ENCODE peak calls at places on chromosomes 3 and 15, in eight cellular contexts. D, Z, J, G, O, Q, I and P are unnamed samples.
A peak's percentile ranks its signal among the peaks of the same experiment; 100 is the strongest.

GRCh38 chr3:45178131-45179023 is 32.2 kb upstream of the CDCP1 start:
- DNase-seq in G (no peak), O (no peak), J (peak; percentile 18), D (no peak), Z (no peak), I (no peak), Q (no peak), P (no peak)

GRCh38 chr3:181230258-181230657 is 240.7 kb upstream of the DNAJC19 start:
- DNase-seq in Z (no peak), O (no peak), D (no peak), G (peak; percentile 3), I (no peak), Q (no peak), J (no peak), P (no peak)

GRCh38 chr3:74443102-74443501 is 171.4 kb downstream of the CNTN3 start:
- DNase-seq in G (no peak), I (no peak), D (no peak), Q (no peak), J (no peak), O (no peak), Z (no peak), P (no peak)

GRCh38 chr3:98550833-98551232 is 19.1 kb downstream of the GPR15 start:
- DNase-seq in I (no peak), Z (no peak), Q (no peak), G (no peak), D (no peak), O (no peak), J (no peak), P (no peak)

GRCh38 chr15:82143390-82144047 is 97.7 kb upstream of the MEX3B start:
- DNase-seq in I (no peak), Q (no peak), D (no peak), G (no peak), J (no peak), Z (no peak), O (no peak), P (no peak)

GRCh38 chr3:54056521-54056920 is 65.8 kb upstream of the CACNA2D3 start:
- DNase-seq in Z (no peak), J (no peak), G (no peak), Q (no peak), D (no peak), I (no peak), O (no peak), P (no peak)

GRCh38 chr3:35721628-35722027 is 82.3 kb downstream of the ARPP21 start:
- DNase-seq in O (no peak), Q (no peak), D (no peak), G (no peak), J (no peak), Z (no peak), I (no peak), P (no peak)

GRCh38 chr3:59469948-59470723 is 420.3 kb upstream of the CFAP20DC start:
- DNase-seq in O (no peak), Z (no peak), I (no peak), J (no peak), D (no peak), Q (no peak), G (no peak), P (no peak)

GRCh38 chr15:65051266-65051665 is 6.1 kb downstream of the SLC51B start:
- DNase-seq in D (no peak), G (no peak), O (no peak), J (no peak), Q (no peak), I (no peak), Z (no peak), P (no peak)

GRCh38 chr3:161212892-161213291 is 8.2 kb upstream of the NMD3 start:
- DNase-seq in Q (no peak), O (no peak), G (no peak), J (no peak), D (no peak), Z (no peak), I (no peak), P (no peak)

GRCh38 chr15:74651251-74651741 is 35.7 kb downstream of the CLK3 start:
- DNase-seq in I (no peak), Q (no peak), G (no peak), J (no peak), Z (no peak), O (no peak), D (no peak), P (no peak)

GRCh38 chr15:92617197-92618037 is 38.2 kb downstream of the FAM174B start:
- DNase-seq in D (peak; percentile 64), Q (peak; percentile 32), G (peak; percentile 88), Z (peak; percentile 75), I (peak; percentile 63), O (no peak), J (peak; percentile 88), P (peak; percentile 69)

GRCh38 chr15:72509484-72509883 is 35.4 kb downstream of the ARIH1 start:
- DNase-seq in Q (no peak), O (no peak), Z (no peak), G (no peak), D (no peak), I (no peak), J (no peak), P (no peak)

GRCh38 chr3:8768364-8769087 is 887 bp downstream of the OXTR start:
- DNase-seq in O (no peak), I (no peak), G (no peak), Z (no peak), Q (no peak), D (no peak), J (no peak), P (no peak)

GRCh38 chr3:162512488-162512887 is 1015.9 kb downstream of the OTOL1 start:
- DNase-seq in D (no peak), I (no peak), Q (no peak), G (no peak), J (no peak), O (no peak), Z (no peak), P (no peak)

GRCh38 chr3:156227704-156228103 is 107.3 kb downstream of the KCNAB1 start:
- DNase-seq in G (no peak), O (no peak), Z (no peak), J (no peak), I (no peak), D (no peak), Q (no peak), P (no peak)

GRCh38 chr3:95923496-95924210 is 890.7 kb upstream of the EPHA6 start:
- DNase-seq in O (no peak), I (no peak), J (peak; percentile 66), Q (peak; percentile 21), D (no peak), Z (no peak), G (no peak), P (no peak)

GRCh38 chr3:123605789-123606234 is 21.0 kb upstream of the HACD2 start:
- DNase-seq in G (peak; percentile 85), Q (no peak), J (no peak), Z (no peak), I (no peak), D (no peak), O (no peak), P (no peak)

GRCh38 chr3:14142567-14143270 is 17.9 kb downstream of the TMEM43 start:
- DNase-seq in D (no peak), I (no peak), O (no peak), G (no peak), Z (no peak), Q (no peak), J (no peak), P (no peak)

GRCh38 chr15:68318931-68319909 is 41.7 kb downstream of the FEM1B start:
- DNase-seq in D (peak; percentile 44), I (peak; percentile 61), Z (peak; percentile 39), G (no peak), J (no peak), O (no peak), Q (no peak), P (no peak)

GRCh38 chr15:43406808-43407207 is 35.9 kb downstream of the TUBGCP4 start:
- DNase-seq in J (no peak), Z (no peak), O (no peak), I (no peak), Q (no peak), D (no peak), G (no peak), P (no peak)

GRCh38 chr3:71510485-71510884 is 73.0 kb downstream of the FOXP1 start:
- DNase-seq in J (no peak), I (no peak), D (no peak), O (no peak), Z (no peak), Q (peak; percentile 40), G (no peak), P (no peak)

GRCh38 chr3:56775356-56775914 is 26.3 kb downstream of the ARHGEF3 start:
- DNase-seq in Q (no peak), I (no peak), Z (no peak), D (no peak), O (no peak), G (no peak), J (no peak), P (no peak)

GRCh38 chr3:187000711-187001151 is 70.4 kb downstream of the ST6GAL1 start:
- DNase-seq in G (no peak), D (no peak), O (no peak), Z (no peak), I (no peak), Q (no peak), J (no peak), P (no peak)
- TF ChIP-seq CTCF in G (no peak), D (no peak), O (no peak), Z (no peak), I (no peak), Q (no peak), J (no peak), P (no peak)

GRCh38 chr3:193978446-193978845 is 157.5 kb upstream of the HES1 start:
- DNase-seq in O (no peak), J (no peak), I (no peak), D (no peak), Z (no peak), Q (no peak), G (no peak), P (no peak)
- H3K4me1 ChIP-seq in O (peaks cover 80% of the 10 kb centered on the region), J (peaks cover 6% of the 10 kb centered on the region), I (peaks cover 5% of the 10 kb centered on the region), D (peaks cover 7% of the 10 kb centered on the region), Z (no peaks in the 10 kb centered on the region), Q (no peaks in the 10 kb centered on the region), G (peaks cover 19% of the 10 kb centered on the region), P (peaks cover 15% of the 10 kb centered on the region)

GRCh38 chr3:176663819-176664218 is 533.5 kb downstream of the TBL1XR1 start:
- DNase-seq in D (no peak), J (no peak), I (no peak), Z (no peak), O (no peak), G (peak; percentile 9), Q (no peak), P (no peak)
- TF ChIP-seq CTCF in D (no peak), J (peak; percentile 15), I (peak; percentile 38), Z (peak; percentile 25), O (no peak), G (peak; percentile 32), Q (peak; percentile 50), P (no peak)

GRCh38 chr3:51969841-51970240 is 2.6 kb upstream of the PCBP4 start:
- DNase-seq in G (no peak), Q (no peak), Z (no peak), I (no peak), D (no peak), O (no peak), J (no peak), P (no peak)

GRCh38 chr3:51968883-51969674 is 1.8 kb upstream of the PCBP4 start:
- DNase-seq in I (no peak), Q (no peak), D (no peak), Z (no peak), G (peak; percentile 33), O (no peak), J (no peak), P (no peak)

GRCh38 chr3:51967384-51968174 is at the start of gene PCBP4:
- DNase-seq in Z (peak; percentile 84), G (peak; percentile 79), Q (peak; percentile 85), J (peak; percentile 79), O (no peak), D (peak; percentile 69), I (peak; percentile 87), P (peak; percentile 75)

GRCh38 chr3:51966941-51967383 is 292 bp downstream of the PCBP4 start:
- DNase-seq in J (no peak), Q (no peak), G (no peak), O (no peak), I (no peak), D (no peak), Z (no peak), P (peak; percentile 70)

GRCh38 chr3:51968175-51968681 is 974 bp upstream of the PCBP4 start:
- DNase-seq in D (no peak), O (no peak), Q (no peak), G (peak; percentile 31), I (no peak), J (no peak), Z (no peak), P (peak; percentile 45)
- H3K4me1 ChIP-seq in D (peaks cover 15% of the 10 kb centered on the region), O (peaks cover 89% of the 10 kb centered on the region), Q (peaks cover 22% of the 10 kb centered on the region), G (peaks cover 13% of the 10 kb centered on the region), I (peaks cover 45% of the 10 kb centered on the region), J (peaks cover 66% of the 10 kb centered on the region), Z (peaks cover 6% of the 10 kb centered on the region), P (peaks cover 17% of the 10 kb centered on the region)